ENCODE peak calls at places on chromosomes 7 and 10, in six cellular contexts. F is CD4-positive, CD25-positive, alpha-beta regulatory T cell; U is mesendoderm; O is PC-9; Y is endodermal cell; Z is IMR-90. X is an unnamed sample. For H3K4me1, the result is how much of the 10 kb centered on the place peaks cover.

GRCh38 chr10:16545126-16545736 is 23.6 kb upstream of the C1QL3 start:
- DNase-seq in F (peak), U (peak), O (no peak), Y (peak), Z (peak), X (peak)

GRCh38 chr7:107020400-107020799 is 24.1 kb upstream of the PRKAR2B start:
- DNase-seq in F (no peak), U (no peak), O (no peak), Y (no peak), Z (no peak), X (no peak)

GRCh38 chr10:1169981-1170866 is 114.0 kb downstream of the WDR37 start:
- DNase-seq in F (no peak), U (no peak), O (no peak), Y (peak), Z (no peak), X (no peak)

GRCh38 chr10:133401981-133402725 is 8.2 kb downstream of the MTG1 start:
- DNase-seq in F (no peak), U (no peak), O (no peak), Y (no peak), Z (no peak), X (no peak)

GRCh38 chr10:43160067-43160918 is 22.0 kb downstream of the CSGALNACT2 start:
- DNase-seq in F (no peak), U (no peak), O (no peak), Y (no peak), Z (peak), X (peak)

GRCh38 chr10:593016-593415 is 96.5 kb downstream of the DIP2C start:
- DNase-seq in F (no peak), U (no peak), O (no peak), Y (no peak), Z (no peak), X (no peak)

GRCh38 chr10:80410122-80410521 is 1.8 kb downstream of the PRXL2A start:
- DNase-seq in F (no peak), U (no peak), O (no peak), Y (no peak), Z (no peak), X (no peak)

GRCh38 chr7:139431010-139431409 is 52.5 kb downstream of the KLRG2 start:
- DNase-seq in F (no peak), U (no peak), O (peak), Y (no peak), Z (no peak), X (no peak)

GRCh38 chr10:51964630-51965029 is 265.2 kb upstream of the CSTF2T start:
- DNase-seq in F (no peak), U (no peak), O (no peak), Y (no peak), Z (peak), X (peak)

GRCh38 chr7:70215491-70215890 is 617.2 kb downstream of the AUTS2 start:
- DNase-seq in F (no peak), U (no peak), O (no peak), Y (no peak), Z (no peak), X (peak)

GRCh38 chr7:134513169-134513752 is 14.1 kb upstream of the AKR1B10 start:
- DNase-seq in F (peak), U (peak), O (peak), Y (peak), Z (peak), X (peak)

GRCh38 chr10:69348824-69349541 is 67.7 kb downstream of the TACR2 start:
- DNase-seq in F (no peak), U (no peak), O (peak), Y (no peak), Z (peak), X (peak)

GRCh38 chr7:95684037-95684436 is 87.7 kb upstream of the PDK4 start:
- DNase-seq in F (no peak), U (peak), O (no peak), Y (no peak), Z (peak), X (peak)

GRCh38 chr10:57035310-57035709 is 674.3 kb upstream of the ZWINT start:
- DNase-seq in F (no peak), U (no peak), O (no peak), Y (no peak), Z (no peak), X (no peak)

GRCh38 chr10:46293832-46294640 is 7.2 kb downstream of the ANTXRL start:
- DNase-seq in F (no peak), U (no peak), O (no peak), Y (peak), Z (no peak), X (no peak)

GRCh38 chr7:32381024-32381601 is 109.1 kb downstream of the LSM5 start:
- DNase-seq in F (no peak), U (peak), O (no peak), Y (peak), Z (no peak), X (no peak)

GRCh38 chr7:46071601-46072000 is 150.5 kb upstream of the IGFBP3 start:
- DNase-seq in F (no peak), U (no peak), O (peak), Y (no peak), Z (peak), X (peak)

GRCh38 chr7:41147651-41148360 is 555.1 kb downstream of the INHBA start:
- DNase-seq in F (no peak), U (no peak), O (no peak), Y (no peak), Z (no peak), X (peak)

GRCh38 chr7:148706368-148706767 is 7.7 kb downstream of the CUL1 start:
- DNase-seq in F (no peak), U (no peak), O (no peak), Y (no peak), Z (no peak), X (no peak)

GRCh38 chr7:54546081-54546985 is 4.2 kb downstream of the VSTM2A start:
- DNase-seq in F (no peak), U (peak), O (no peak), Y (peak), Z (no peak), X (no peak)

GRCh38 chr10:78763651-78764395 is 304.9 kb upstream of the ZMIZ1 start:
- DNase-seq in F (no peak), U (no peak), O (peak), Y (no peak), Z (no peak), X (no peak)

GRCh38 chr10:98125940-98126631 is 8.4 kb upstream of the R3HCC1L start:
- DNase-seq in F (no peak), U (no peak), O (no peak), Y (no peak), Z (no peak), X (no peak)

GRCh38 chr7:35839860-35840854 is 39.3 kb downstream of the SEPTIN7 start:
- DNase-seq in F (no peak), U (no peak), O (no peak), Y (no peak), Z (peak), X (peak)

GRCh38 chr10:63976538-63976937 is 455.3 kb downstream of the REEP3 start:
- DNase-seq in F (no peak), U (peak), O (peak), Y (peak), Z (peak), X (peak)

GRCh38 chr10:7471720-7472367 is 61.0 kb upstream of the SFMBT2 start:
- DNase-seq in F (no peak), U (no peak), O (no peak), Y (no peak), Z (no peak), X (no peak)

GRCh38 chr10:96998329-96998888 is 166.3 kb downstream of the LCOR start:
- DNase-seq in F (no peak), U (no peak), O (no peak), Y (no peak), Z (peak), X (no peak)

GRCh38 chr10:77179015-77179695 is 458.5 kb downstream of the KCNMA1 start:
- DNase-seq in F (no peak), U (peak), O (peak), Y (peak), Z (peak), X (peak)

GRCh38 chr10:98323221-98324164 is 55.5 kb upstream of the LOXL4 start:
- DNase-seq in F (no peak), U (peak), O (peak), Y (no peak), Z (peak), X (peak)

GRCh38 chr7:50690541-50691011 is 92.1 kb downstream of the GRB10 start:
- DNase-seq in F (no peak), U (no peak), O (no peak), Y (peak), Z (no peak), X (no peak)

GRCh38 chr10:12389154-12389734 is 39.9 kb downstream of the CAMK1D start:
- DNase-seq in F (no peak), U (no peak), O (peak), Y (no peak), Z (no peak), X (no peak)

GRCh38 chr10:124827474-124827873 is 25.9 kb downstream of the ABRAXAS2 start:
- DNase-seq in F (peak), U (peak), O (no peak), Y (no peak), Z (peak), X (peak)

GRCh38 chr7:37714606-37715005 is 31.0 kb downstream of the GPR141 start:
- DNase-seq in F (no peak), U (no peak), O (no peak), Y (no peak), Z (no peak), X (no peak)

GRCh38 chr10:99357691-99358090 is 28.5 kb downstream of the CNNM1 start:
- DNase-seq in F (no peak), U (no peak), O (no peak), Y (no peak), Z (no peak), X (no peak)

GRCh38 chr10:8312079-8312478 is 257.6 kb downstream of the GATA3 start:
- DNase-seq in F (no peak), U (no peak), O (no peak), Y (no peak), Z (no peak), X (no peak)

GRCh38 chr10:78332699-78333098 is 299.0 kb downstream of the RPS24 start:
- DNase-seq in F (no peak), U (no peak), O (no peak), Y (no peak), Z (no peak), X (no peak)

DNA sequence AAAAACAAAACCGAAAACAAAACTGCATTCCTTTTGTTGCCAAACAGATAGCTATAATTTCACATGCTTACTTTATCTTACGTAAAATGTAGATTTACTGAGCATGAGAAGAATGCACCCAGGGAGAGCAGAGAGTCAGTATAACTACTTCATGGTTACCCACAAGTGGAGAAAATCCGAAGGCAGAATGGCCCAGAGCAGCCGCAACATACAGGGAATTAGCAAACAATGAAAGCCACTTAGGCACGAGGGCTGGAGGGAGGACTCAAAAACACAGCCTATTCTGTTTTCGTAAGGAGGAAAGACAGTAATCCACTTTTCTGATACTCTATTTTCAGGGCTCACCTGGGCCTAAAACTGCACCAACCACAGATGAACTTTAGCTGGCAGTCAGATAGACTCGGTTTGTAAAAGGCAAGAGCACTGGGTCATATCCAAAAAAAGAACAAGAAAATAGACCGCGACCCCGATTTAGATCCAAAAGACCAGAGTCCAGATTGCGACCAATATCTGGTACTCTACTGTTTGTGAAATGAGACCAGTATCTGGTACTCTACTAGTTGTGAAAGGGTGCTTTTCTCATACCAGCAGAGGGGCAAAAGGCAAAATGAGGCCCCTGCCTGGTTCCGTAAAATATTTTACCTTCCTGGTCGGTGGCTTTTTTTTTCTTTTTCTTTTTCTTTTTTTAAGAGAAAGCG is 1.3 kb downstream of the ITPRIP start:
- DNase-seq in F (no peak), U (peak), O (no peak), Y (peak), Z (peak), X (peak)
- H3K4me3 ChIP-seq in F (peak), U (peak), O (peak), Y (peak), Z (peak), X (peak)

GRCh38 chr10:75228278-75228677 is 7.5 kb downstream of the COMTD1 start:
- DNase-seq in F (no peak), U (no peak), O (no peak), Y (no peak), Z (no peak), X (no peak)
- H3K4me1 ChIP-seq in F (under half), U (under half), O (half or more), Y (under half), Z (under half), X (half or more)

GRCh38 chr10:28302012-28302667 is 724 bp downstream of the MPP7 start:
- DNase-seq in F (no peak), U (peak), O (no peak), Y (no peak), Z (no peak), X (peak)
- H3K4me3 ChIP-seq in F (peak), U (peak), O (peak), Y (peak), Z (peak), X (peak)

GRCh38 chr7:69190738-69191137 is 407.5 kb upstream of the AUTS2 start:
- DNase-seq in F (no peak), U (no peak), O (no peak), Y (no peak), Z (no peak), X (no peak)
- H3K4me1 ChIP-seq in F (under half), U (under half), O (under half), Y (under half), Z (under half), X (under half)

X was measured in adipocyte.